ENCODE peak calls at places on chromosomes 4 and X, in five cellular contexts. E, C, N, X and I are unnamed samples.

GRCh38 chrX:16797358-16797757 is 11.1 kb downstream of the TXLNG start:
- DNase-seq in N (no peak), C (peak; percentile 57), E (no peak), X (no peak), I (no peak)

GRCh38 chr4:1172228-1172851 is at the start of gene SPON2:
- DNase-seq in C (peak; percentile 27), E (no peak), X (no peak), N (peak; percentile 73), I (peak; percentile 39)

GRCh38 chr4:62899607-62900364 is 1509.5 kb downstream of the TECRL start:
- DNase-seq in C (no peak), X (no peak), N (no peak), E (no peak), I (no peak)

GRCh38 chrX:100410083-100410590 is at the start of gene PCDH19:
- DNase-seq in N (peak; percentile 60), X (no peak), C (peak; percentile 17), E (peak; percentile 44), I (no peak)

GRCh38 chr4:113445286-113445685 is 316.3 kb downstream of the CAMK2D start:
- DNase-seq in N (no peak), C (peak; percentile 94), E (peak; percentile 23), X (no peak), I (no peak)

GRCh38 chrX:57918750-57919436 is 8.6 kb upstream of the ZXDA start:
- DNase-seq in C (peak; percentile 17), N (peak; percentile 31), E (peak; percentile 50), X (no peak), I (peak; percentile 5)

GRCh38 chrX:54180403-54180802 is 2.7 kb downstream of the FAM120C start:
- DNase-seq in E (no peak), N (no peak), C (peak; percentile 58), X (no peak), I (no peak)

GRCh38 chr4:153137168-153137567 is 67.1 kb upstream of the TRIM2 start:
- DNase-seq in E (peak; percentile 53), C (peak; percentile 83), X (no peak), N (no peak), I (no peak)

GRCh38 chr4:53804719-53805118 is 213.4 kb upstream of the LNX1 start:
- DNase-seq in X (peak; percentile 36), E (peak; percentile 34), N (peak; percentile 66), C (no peak), I (peak; percentile 27)

GRCh38 chrX:48083212-48083611 is 11.8 kb upstream of the ZNF630 start:
- DNase-seq in E (peak; percentile 33), X (peak; percentile 52), C (peak; percentile 34), N (peak; percentile 49), I (peak; percentile 6)

GRCh38 chrX:82782014-82782413 is 726.1 kb upstream of the POU3F4 start:
- DNase-seq in X (no peak), N (no peak), C (no peak), E (no peak), I (no peak)

GRCh38 chr4:16226816-16227461 is 668 bp upstream of the TAPT1 start:
- DNase-seq in N (peak; percentile 72), C (no peak), X (peak; percentile 54), E (peak; percentile 37), I (peak; percentile 35)

GRCh38 chr4:177005801-177006230 is 213.1 kb upstream of the VEGFC start:
- DNase-seq in E (peak; percentile 22), X (no peak), N (no peak), C (peak; percentile 84), I (no peak)

GRCh38 chr4:93451954-93452353 is 376.6 kb upstream of the ATOH1 start:
- DNase-seq in X (no peak), C (no peak), N (no peak), E (no peak), I (no peak)

GRCh38 chr4:170193496-170193895 is 103.7 kb upstream of the AADAT start:
- DNase-seq in E (no peak), X (no peak), C (no peak), N (no peak), I (no peak)

GRCh38 chr4:163196904-163197505 is 30.3 kb upstream of the NAF1 start:
- DNase-seq in E (no peak), N (no peak), C (no peak), X (no peak), I (no peak)

GRCh38 chr4:163193717-163194116 is 27.0 kb upstream of the NAF1 start:
- DNase-seq in C (no peak), X (no peak), E (no peak), N (no peak), I (no peak)

GRCh38 chr4:163195247-163195765 is 28.6 kb upstream of the NAF1 start:
- DNase-seq in N (no peak), X (peak; percentile 91), C (no peak), E (no peak), I (no peak)

GRCh38 chr4:163194593-163194992 is 27.9 kb upstream of the NAF1 start:
- DNase-seq in C (no peak), X (no peak), E (no peak), N (no peak), I (no peak)

GRCh38 chr4:163191999-163192398 is 25.3 kb upstream of the NAF1 start:
- DNase-seq in C (peak; percentile 39), E (peak; percentile 3), N (no peak), X (peak; percentile 40), I (peak; percentile 26)
- TF ChIP-seq MAFK in C (no peak), E (no peak), N (no peak), X (no peak), I (no peak)

GRCh38 chr4:116361782-116362181 is 723.6 kb downstream of the TRAM1L1 start:
- DNase-seq in E (no peak), C (no peak), X (no peak), N (no peak), I (peak; percentile 5)

GRCh38 chr4:116362603-116363002 is 722.8 kb downstream of the TRAM1L1 start:
- DNase-seq in X (no peak), C (no peak), N (no peak), E (no peak), I (no peak)

GRCh38 chr4:116358633-116359222 is 726.6 kb downstream of the TRAM1L1 start:
- DNase-seq in N (peak; percentile 89), X (peak; percentile 39), C (peak; percentile 43), E (peak; percentile 75), I (peak; percentile 82)

GRCh38 chr4:116357758-116358157 is 727.6 kb downstream of the TRAM1L1 start:
- DNase-seq in C (no peak), N (no peak), E (peak; percentile 33), X (no peak), I (peak; percentile 30)
- TF ChIP-seq MAFK in C (no peak), N (no peak), E (peak; percentile 38), X (no peak), I (peak; percentile 56)

DNA sequence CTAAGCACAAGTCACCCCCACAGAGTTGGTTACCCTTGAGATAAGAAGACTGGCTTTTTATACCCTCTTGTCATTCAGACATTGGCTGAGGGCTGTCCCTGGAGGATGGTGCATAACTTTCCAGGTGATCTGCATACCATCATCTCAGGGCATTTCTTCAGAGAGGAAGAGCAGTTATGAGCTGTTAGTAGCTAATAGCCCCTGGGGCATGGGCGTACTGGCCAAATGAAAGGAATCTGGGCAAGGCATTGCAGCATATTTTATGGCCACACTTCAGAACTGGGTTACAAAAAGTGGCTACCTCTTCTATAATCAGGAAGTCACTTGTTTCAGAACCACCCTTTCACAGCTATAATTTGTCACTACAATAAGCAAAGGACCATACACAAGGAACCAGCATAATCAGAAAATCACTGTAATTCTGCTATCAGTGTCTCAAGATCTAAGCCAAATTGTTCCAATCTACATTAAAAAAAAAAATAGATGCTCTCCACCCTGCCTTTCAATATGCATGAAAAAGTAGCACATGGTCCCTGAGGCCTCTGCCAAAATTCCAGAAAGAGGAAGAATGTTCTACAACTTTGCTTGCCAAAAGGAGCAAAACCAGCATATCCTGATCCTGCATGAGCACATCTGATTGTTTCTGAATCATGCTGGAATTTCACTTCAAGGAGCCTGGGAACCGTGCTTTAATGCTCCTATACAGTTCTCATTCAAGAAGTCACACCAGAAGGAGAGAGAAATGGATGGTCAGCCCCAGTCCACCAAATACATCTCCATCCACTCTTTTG is 92.0 kb downstream of the TMEM144 start:
- DNase-seq in E (no peak), N (no peak), X (no peak), C (peak; percentile 80), I (no peak)
- TF ChIP-seq MAFK in E (no peak), N (no peak), X (no peak), C (no peak), I (no peak)

DNA sequence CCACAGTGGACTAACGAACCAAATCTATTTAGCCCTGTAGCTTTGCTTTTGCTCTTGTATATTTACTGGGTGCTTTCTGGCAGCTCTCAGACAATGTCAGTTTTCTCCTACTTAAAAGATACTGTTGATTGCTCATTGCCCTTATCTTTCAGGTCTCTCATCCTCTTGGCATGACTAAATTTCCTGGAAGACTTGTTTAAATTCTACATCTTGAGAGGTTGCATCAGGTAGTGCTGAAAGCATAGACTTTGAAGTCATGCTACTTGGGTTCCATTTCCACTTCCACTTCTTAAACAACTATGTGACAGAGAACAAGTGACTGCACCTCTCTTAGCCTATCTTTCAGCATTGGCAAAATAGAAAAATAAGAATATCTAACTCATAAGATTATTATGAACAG is 8.4 kb downstream of the TDO2 start:
- DNase-seq in C (peak; percentile 26), X (no peak), E (no peak), N (no peak), I (no peak)
- TF ChIP-seq MAFK in C (no peak), X (no peak), E (no peak), N (no peak), I (no peak)

GRCh38 chr4:6474053-6474568 is 1.7 kb upstream of the PPP2R2C start:
- DNase-seq in E (peak; percentile 56), N (peak; percentile 60), X (peak; percentile 55), C (no peak), I (peak; percentile 12)

GRCh38 chr4:6472008-6472386 is 417 bp downstream of the PPP2R2C start:
- DNase-seq in X (no peak), N (peak; percentile 56), C (no peak), E (no peak), I (no peak)

GRCh38 chr4:6474705-6475457 is 2.5 kb upstream of the PPP2R2C start:
- DNase-seq in C (no peak), N (peak; percentile 35), E (no peak), X (no peak), I (no peak)

GRCh38 chr4:6472387-6473263 is at the start of gene PPP2R2C:
- DNase-seq in X (peak; percentile 72), E (peak; percentile 26), N (peak; percentile 59), C (no peak), I (no peak)

GRCh38 chr4:6473264-6474052 is 1.0 kb upstream of the PPP2R2C start:
- DNase-seq in E (no peak), X (no peak), C (no peak), N (peak; percentile 46), I (no peak)
- TF ChIP-seq MAFK in E (no peak), X (no peak), C (no peak), N (no peak), I (no peak)

GRCh38 chr4:18366762-18367358 is 345.3 kb upstream of the LCORL start:
- DNase-seq in X (no peak), C (peak; percentile 6), E (peak; percentile 18), N (no peak), I (peak; percentile 24)
- TF ChIP-seq MAFK in X (no peak), C (no peak), E (no peak), N (no peak), I (no peak)